ENCODE peak calls at places on chromosome X, in eight cellular contexts. One of them, this sample, is unnamed.

GRCh38 chrX:16484338-16484737 is 165.6 kb upstream of the S100G start:
- DNase-seq in brain microvascular endothelial cell: peak; percentile 90
- DNase-seq in pons: peak; percentile 61
- DNase-seq in tibial nerve: no peak
- DNase-seq in dorsolateral prefrontal cortex: no peak
- DNase-seq in GM03348: peak; percentile 62
- DNase-seq in AML-193: peak; percentile 14
- DNase-seq in pulmonary artery endothelial cell: peak; percentile 65
- DNase-seq in this sample: no peak

GRCh38 chrX:151973851-151974335 is 583 bp downstream of the GABRE start:
- DNase-seq in brain microvascular endothelial cell: no peak
- DNase-seq in pons: no peak
- DNase-seq in tibial nerve: no peak
- DNase-seq in dorsolateral prefrontal cortex: no peak
- DNase-seq in GM03348: peak; percentile 30
- DNase-seq in AML-193: no peak
- DNase-seq in pulmonary artery endothelial cell: no peak
- DNase-seq in this sample: no peak

GRCh38 chrX:79167437-79167836 is 22.9 kb downstream of the GPR174 start:
- DNase-seq in brain microvascular endothelial cell: no peak
- DNase-seq in pons: no peak
- DNase-seq in tibial nerve: no peak
- DNase-seq in dorsolateral prefrontal cortex: no peak
- DNase-seq in GM03348: no peak
- DNase-seq in AML-193: no peak
- DNase-seq in pulmonary artery endothelial cell: no peak
- DNase-seq in this sample: no peak

GRCh38 chrX:118973389-118974087 is 880 bp upstream of the LONRF3 start:
- DNase-seq in brain microvascular endothelial cell: no peak
- DNase-seq in pons: no peak
- DNase-seq in tibial nerve: no peak
- DNase-seq in dorsolateral prefrontal cortex: no peak
- DNase-seq in GM03348: peak; percentile 5
- DNase-seq in AML-193: no peak
- DNase-seq in pulmonary artery endothelial cell: no peak
- DNase-seq in this sample: no peak

GRCh38 chrX:30657542-30658238 is 4.5 kb downstream of the GK start:
- DNase-seq in brain microvascular endothelial cell: peak; percentile 35
- DNase-seq in pons: no peak
- DNase-seq in tibial nerve: no peak
- DNase-seq in dorsolateral prefrontal cortex: no peak
- DNase-seq in GM03348: no peak
- DNase-seq in AML-193: no peak
- DNase-seq in pulmonary artery endothelial cell: no peak
- DNase-seq in this sample: no peak

GRCh38 chrX:26387906-26388305 is 171.9 kb downstream of the MAGEB5 start:
- DNase-seq in brain microvascular endothelial cell: no peak
- DNase-seq in pons: no peak
- DNase-seq in tibial nerve: no peak
- DNase-seq in dorsolateral prefrontal cortex: no peak
- DNase-seq in GM03348: no peak
- DNase-seq in AML-193: no peak
- DNase-seq in pulmonary artery endothelial cell: no peak
- DNase-seq in this sample: no peak

GRCh38 chrX:81489987-81490386 is 288.1 kb downstream of the SH3BGRL start:
- DNase-seq in brain microvascular endothelial cell: no peak
- DNase-seq in pons: peak; percentile 17
- DNase-seq in tibial nerve: no peak
- DNase-seq in dorsolateral prefrontal cortex: no peak
- DNase-seq in GM03348: no peak
- DNase-seq in AML-193: no peak
- DNase-seq in pulmonary artery endothelial cell: no peak
- DNase-seq in this sample: no peak

GRCh38 chrX:68633981-68634380 is 13.5 kb upstream of the STARD8 start:
- DNase-seq in brain microvascular endothelial cell: no peak
- DNase-seq in pons: no peak
- DNase-seq in tibial nerve: no peak
- DNase-seq in dorsolateral prefrontal cortex: no peak
- DNase-seq in GM03348: no peak
- DNase-seq in AML-193: no peak
- DNase-seq in pulmonary artery endothelial cell: no peak
- DNase-seq in this sample: no peak

GRCh38 chrX:47456080-47456479 is 26.9 kb downstream of the ZNF41 start:
- DNase-seq in brain microvascular endothelial cell: no peak
- DNase-seq in pons: no peak
- DNase-seq in tibial nerve: no peak
- DNase-seq in dorsolateral prefrontal cortex: no peak
- DNase-seq in GM03348: no peak
- DNase-seq in AML-193: no peak
- DNase-seq in pulmonary artery endothelial cell: no peak
- DNase-seq in this sample: peak; percentile 11

GRCh38 chrX:153968754-153969124 is 2.9 kb downstream of the HCFC1 start:
- DNase-seq in brain microvascular endothelial cell: no peak
- DNase-seq in pons: peak; percentile 4
- DNase-seq in tibial nerve: no peak
- DNase-seq in dorsolateral prefrontal cortex: no peak
- DNase-seq in GM03348: peak; percentile 9
- DNase-seq in AML-193: no peak
- DNase-seq in pulmonary artery endothelial cell: no peak
- DNase-seq in this sample: no peak

GRCh38 chrX:51395807-51396728 is 63.4 kb downstream of the NUDT10 start:
- DNase-seq in brain microvascular endothelial cell: no peak
- DNase-seq in pons: no peak
- DNase-seq in tibial nerve: no peak
- DNase-seq in dorsolateral prefrontal cortex: no peak
- DNase-seq in GM03348: peak; percentile 4
- DNase-seq in AML-193: no peak
- DNase-seq in pulmonary artery endothelial cell: no peak
- DNase-seq in this sample: peak; percentile 38

GRCh38 chrX:131741103-131741581 is 197.3 kb downstream of the OR13H1 start:
- DNase-seq in brain microvascular endothelial cell: peak; percentile 48
- DNase-seq in pons: no peak
- DNase-seq in tibial nerve: no peak
- DNase-seq in dorsolateral prefrontal cortex: peak; percentile 69
- DNase-seq in GM03348: no peak
- DNase-seq in AML-193: no peak
- DNase-seq in pulmonary artery endothelial cell: peak; percentile 63
- DNase-seq in this sample: no peak

GRCh38 chrX:4277122-4277521 is 563.7 kb upstream of the PRKX start:
- DNase-seq in brain microvascular endothelial cell: no peak
- DNase-seq in pons: no peak
- DNase-seq in tibial nerve: no peak
- DNase-seq in dorsolateral prefrontal cortex: no peak
- DNase-seq in GM03348: no peak
- DNase-seq in AML-193: no peak
- DNase-seq in pulmonary artery endothelial cell: no peak
- DNase-seq in this sample: no peak

GRCh38 chrX:131728295-131729145 is 184.6 kb downstream of the OR13H1 start:
- DNase-seq in brain microvascular endothelial cell: peak; percentile 74
- DNase-seq in pons: no peak
- DNase-seq in tibial nerve: no peak
- DNase-seq in dorsolateral prefrontal cortex: peak; percentile 68
- DNase-seq in GM03348: no peak
- DNase-seq in AML-193: no peak
- DNase-seq in pulmonary artery endothelial cell: no peak
- DNase-seq in this sample: no peak

GRCh38 chrX:100408643-100409315 is 1.3 kb downstream of the PCDH19 start:
- DNase-seq in brain microvascular endothelial cell: no peak
- DNase-seq in pons: no peak
- DNase-seq in tibial nerve: no peak
- DNase-seq in dorsolateral prefrontal cortex: no peak
- DNase-seq in GM03348: no peak
- DNase-seq in AML-193: no peak
- DNase-seq in pulmonary artery endothelial cell: no peak
- DNase-seq in this sample: no peak

GRCh38 chrX:48958635-48959094 is 1.3 kb upstream of the OTUD5 start:
- DNase-seq in brain microvascular endothelial cell: peak; percentile 65
- DNase-seq in pons: peak; percentile 18
- DNase-seq in tibial nerve: no peak
- DNase-seq in dorsolateral prefrontal cortex: peak; percentile 47
- DNase-seq in GM03348: peak; percentile 36
- DNase-seq in AML-193: no peak
- DNase-seq in pulmonary artery endothelial cell: no peak
- DNase-seq in this sample: peak; percentile 22

GRCh38 chrX:126064901-126065541 is 101.1 kb downstream of the DCAF12L2 start:
- DNase-seq in brain microvascular endothelial cell: no peak
- DNase-seq in pons: no peak
- DNase-seq in tibial nerve: no peak
- DNase-seq in dorsolateral prefrontal cortex: no peak
- DNase-seq in GM03348: no peak
- DNase-seq in AML-193: no peak
- DNase-seq in pulmonary artery endothelial cell: no peak
- DNase-seq in this sample: no peak

GRCh38 chrX:71181558-71181909 is 36.9 kb downstream of the NLGN3 start:
- DNase-seq in brain microvascular endothelial cell: no peak
- DNase-seq in pons: no peak
- DNase-seq in tibial nerve: peak; percentile 5
- DNase-seq in dorsolateral prefrontal cortex: no peak
- DNase-seq in GM03348: peak; percentile 6
- DNase-seq in AML-193: no peak
- DNase-seq in pulmonary artery endothelial cell: no peak
- DNase-seq in this sample: no peak

GRCh38 chrX:12919051-12919450 is 12.6 kb downstream of the TLR8 start:
- DNase-seq in brain microvascular endothelial cell: no peak
- DNase-seq in pons: no peak
- DNase-seq in tibial nerve: no peak
- DNase-seq in dorsolateral prefrontal cortex: no peak
- DNase-seq in GM03348: no peak
- DNase-seq in AML-193: peak; percentile 20
- DNase-seq in pulmonary artery endothelial cell: no peak
- DNase-seq in this sample: no peak

GRCh38 chrX:140836874-140837273 is 127.3 kb downstream of the LINC00632 start:
- DNase-seq in brain microvascular endothelial cell: no peak
- DNase-seq in pons: no peak
- DNase-seq in tibial nerve: no peak
- DNase-seq in dorsolateral prefrontal cortex: no peak
- DNase-seq in GM03348: no peak
- DNase-seq in AML-193: no peak
- DNase-seq in pulmonary artery endothelial cell: no peak
- DNase-seq in this sample: no peak

This sample was measured in cerebellar cortex.